ENCODE peak calls at places on chromosomes 11 and 22, in eight cellular contexts. K, E, M, Y, Z, O, Q and G are unnamed samples.

GRCh38 chr22:35582861-35583670 is 34.1 kb downstream of the MB start:
- DNase-seq in Q (peak), M (peak), Y (peak), O (peak), K (peak), E (peak), Z (peak), G (peak)

GRCh38 chr11:89168396-89168795 is 9.3 kb upstream of the TYR start:
- DNase-seq in M (no peak), K (no peak), Z (peak), O (no peak), E (no peak), Y (no peak), Q (no peak), G (peak)

GRCh38 chr11:111978028-111978771 is 41.1 kb downstream of the DIXDC1 start:
- DNase-seq in O (no peak), Z (peak), M (no peak), E (no peak), Q (no peak), Y (no peak), K (peak), G (peak)

GRCh38 chr22:24507742-24508141 is 12.6 kb downstream of the UPB1 start:
- DNase-seq in Q (no peak), O (no peak), M (no peak), K (no peak), Z (no peak), E (no peak), Y (no peak), G (no peak)

GRCh38 chr11:62444271-62444833 is 25.5 kb downstream of the SCGB1A1 start:
- DNase-seq in K (peak), Q (peak), O (peak), Y (peak), E (no peak), Z (peak), M (peak), G (peak)

GRCh38 chr11:67352546-67353316 is 615 bp downstream of the POLD4 start:
- DNase-seq in Y (no peak), K (no peak), Z (no peak), E (no peak), Q (no peak), O (no peak), M (no peak), G (no peak)

GRCh38 chr11:72642815-72643511 is 31.3 kb downstream of the PDE2A start:
- DNase-seq in M (peak), Q (peak), O (no peak), E (peak), Y (peak), K (peak), Z (peak), G (peak)

GRCh38 chr11:2673871-2674471 is 25.8 kb downstream of the KCNQ1OT1 start:
- DNase-seq in M (no peak), Q (no peak), E (no peak), K (no peak), Y (peak), O (no peak), Z (no peak), G (no peak)